ENCODE peak calls at places on chromosomes 2 and 18, in seven cellular contexts. X is H9, G is activated B cell treated with CpG ODN at 0.5 μM for 24 hours, W is psoas muscle, U is HFFc6, Q is dorsolateral prefrontal cortex, K is Calu3. Z is an unnamed sample.
A peak's percentile ranks its signal among the peaks of the same experiment; 100 is the strongest.

GRCh38 chr2:237533668-237534138 is 32.7 kb upstream of the PRLH start:
- DNase-seq in X (no peak), G (no peak), W (no peak), U (no peak), Q (no peak), K (no peak), Z (no peak)

GRCh38 chr18:57791911-57792310 is 11.2 kb downstream of the ATP8B1 start:
- DNase-seq in X (no peak), G (no peak), W (no peak), U (no peak), Q (no peak), K (no peak), Z (no peak)

GRCh38 chr2:203328735-203329549 is 748 bp downstream of the ABI2 start:
- DNase-seq in X (peak; percentile 41), G (peak; percentile 46), W (peak; percentile 43), U (peak; percentile 10), Q (peak; percentile 65), K (peak; percentile 52), Z (no peak)

GRCh38 chr2:150047731-150048130 is 439.7 kb downstream of the RND3 start:
- DNase-seq in X (no peak), G (no peak), W (no peak), U (no peak), Q (no peak), K (no peak), Z (no peak)

GRCh38 chr2:195533771-195534642 is 123.0 kb upstream of the SLC39A10 start:
- DNase-seq in X (no peak), G (peak; percentile 28), W (peak; percentile 63), U (peak; percentile 90), Q (peak; percentile 70), K (no peak), Z (no peak)

GRCh38 chr2:217149087-217149660 is 289.3 kb upstream of the TNP1 start:
- DNase-seq in X (no peak), G (no peak), W (no peak), U (no peak), Q (no peak), K (no peak), Z (no peak)

GRCh38 chr2:24209389-24210105 is 34.7 kb downstream of the FAM228A start:
- DNase-seq in X (no peak), G (no peak), W (no peak), U (no peak), Q (no peak), K (no peak), Z (no peak)

GRCh38 chr18:61651145-61651879 is 241.5 kb downstream of the RNF152 start:
- DNase-seq in X (no peak), G (no peak), W (no peak), U (no peak), Q (no peak), K (peak; percentile 1), Z (no peak)

GRCh38 chr2:241686322-241686648 is 330 bp downstream of the DTYMK start:
- DNase-seq in X (no peak), G (no peak), W (no peak), U (no peak), Q (peak; percentile 26), K (no peak), Z (no peak)

GRCh38 chr2:1070601-1071000 is 120.0 kb downstream of the SNTG2 start:
- DNase-seq in X (no peak), G (no peak), W (no peak), U (no peak), Q (no peak), K (no peak), Z (no peak)

GRCh38 chr2:195606179-195606578 is 50.8 kb upstream of the SLC39A10 start:
- DNase-seq in X (no peak), G (no peak), W (no peak), U (no peak), Q (no peak), K (no peak), Z (no peak)

GRCh38 chr18:59669872-59670657 is 27.2 kb downstream of the CCBE1 start:
- DNase-seq in X (no peak), G (no peak), W (no peak), U (no peak), Q (no peak), K (no peak), Z (no peak)

GRCh38 chr2:71748227-71748626 is 294.9 kb downstream of the DYSF start:
- DNase-seq in X (no peak), G (no peak), W (peak; percentile 65), U (peak; percentile 44), Q (no peak), K (no peak), Z (no peak)

GRCh38 chr2:15122915-15123314 is 438.2 kb downstream of the NBAS start:
- DNase-seq in X (no peak), G (no peak), W (no peak), U (no peak), Q (no peak), K (no peak), Z (no peak)

GRCh38 chr2:229653551-229653950 is 60.8 kb downstream of the DNER start:
- DNase-seq in X (no peak), G (no peak), W (no peak), U (no peak), Q (no peak), K (no peak), Z (no peak)

GRCh38 chr2:214019973-214020345 is 390.9 kb upstream of the VWC2L start:
- DNase-seq in X (no peak), G (no peak), W (no peak), U (no peak), Q (no peak), K (no peak), Z (no peak)

GRCh38 chr18:57209697-57210096 is 62.8 kb downstream of the BOD1L2 start:
- DNase-seq in X (no peak), G (no peak), W (no peak), U (no peak), Q (no peak), K (no peak), Z (no peak)

GRCh38 chr2:31244101-31244500 is 10.1 kb downstream of the EHD3 start:
- DNase-seq in X (peak; percentile 20), G (no peak), W (no peak), U (no peak), Q (no peak), K (no peak), Z (no peak)

DNA sequence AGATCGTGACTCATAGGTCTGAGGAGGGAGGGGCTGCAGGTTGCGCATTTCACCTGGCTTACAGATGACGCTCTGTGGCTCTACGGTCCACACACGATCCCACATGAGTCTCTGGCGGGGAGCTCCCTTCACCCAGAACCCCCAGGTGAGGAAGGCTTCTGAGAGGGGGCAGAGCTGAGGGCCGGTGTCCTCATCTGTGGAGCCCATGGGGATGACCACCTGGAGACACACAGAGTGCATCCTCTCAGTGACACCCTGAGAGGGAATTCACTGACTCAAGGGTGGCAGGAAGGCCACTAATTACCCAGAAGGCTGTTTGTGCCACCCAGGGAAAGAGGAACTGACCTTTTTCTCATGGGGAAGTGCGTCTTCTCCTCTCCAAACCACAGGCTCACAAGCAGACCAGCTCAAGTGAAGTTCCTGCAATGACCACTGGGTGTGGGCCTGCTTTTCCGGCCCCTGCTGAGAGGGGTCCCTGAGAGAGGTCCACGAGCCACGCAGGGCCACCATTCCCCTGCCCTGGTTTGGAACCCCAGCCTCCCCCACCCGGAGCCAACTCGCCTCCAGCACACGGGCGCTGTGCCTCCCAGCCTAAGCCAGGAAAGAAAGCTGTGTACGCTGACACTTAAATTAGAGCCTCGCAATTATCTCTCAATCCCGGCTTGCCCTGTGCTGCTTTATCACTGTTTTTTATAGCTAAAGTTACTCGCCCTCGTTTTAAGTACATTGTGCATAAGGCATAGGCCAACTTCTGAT is 114.1 kb downstream of the BCL11A start:
- DNase-seq in X (peak; percentile 58), G (peak; percentile 72), W (no peak), U (no peak), Q (no peak), K (peak; percentile 9), Z (peak; percentile 21)
- TF ChIP-seq CTCF in X (peak; percentile 63), G (no peak), W (peak; percentile 16), U (peak; percentile 62), Q (no peak), K (peak; percentile 50), Z (peak; percentile 58)

GRCh38 chr2:44953686-44953976 is 12.1 kb downstream of the SIX3 start:
- DNase-seq in X (no peak), G (no peak), W (no peak), U (no peak), Q (no peak), K (no peak), Z (no peak)

GRCh38 chr2:44952806-44953685 is 11.5 kb downstream of the SIX3 start:
- DNase-seq in X (peak; percentile 47), G (no peak), W (no peak), U (no peak), Q (no peak), K (no peak), Z (no peak)

GRCh38 chr2:44951714-44952113 is 10.2 kb downstream of the SIX3 start:
- DNase-seq in X (peak; percentile 46), G (no peak), W (no peak), U (no peak), Q (no peak), K (no peak), Z (no peak)

GRCh38 chr2:44951124-44951523 is 9.6 kb downstream of the SIX3 start:
- DNase-seq in X (no peak), G (no peak), W (no peak), U (no peak), Q (no peak), K (no peak), Z (no peak)

GRCh38 chr2:44952143-44952805 is 10.8 kb downstream of the SIX3 start:
- DNase-seq in X (peak; percentile 84), G (no peak), W (peak; percentile 59), U (no peak), Q (no peak), K (peak; percentile 71), Z (peak; percentile 62)
- TF ChIP-seq CTCF in X (peak; percentile 96), G (no peak), W (peak; percentile 62), U (peak; percentile 88), Q (peak; percentile 39), K (peak; percentile 75), Z (peak; percentile 91)

GRCh38 chr2:86195055-86195807 is at the start of gene IMMT:
- DNase-seq in X (peak; percentile 96), G (peak; percentile 86), W (peak; percentile 98), U (peak; percentile 92), Q (peak; percentile 95), K (peak; percentile 94), Z (peak; percentile 90)
- TF ChIP-seq CTCF in X (no peak), G (no peak), W (no peak), U (no peak), Q (peak; percentile 10), K (no peak), Z (no peak)

GRCh38 chr2:45484965-45485364 is 126.1 kb downstream of the SRBD1 start:
- DNase-seq in X (no peak), G (no peak), W (no peak), U (no peak), Q (no peak), K (no peak), Z (no peak)

DNA sequence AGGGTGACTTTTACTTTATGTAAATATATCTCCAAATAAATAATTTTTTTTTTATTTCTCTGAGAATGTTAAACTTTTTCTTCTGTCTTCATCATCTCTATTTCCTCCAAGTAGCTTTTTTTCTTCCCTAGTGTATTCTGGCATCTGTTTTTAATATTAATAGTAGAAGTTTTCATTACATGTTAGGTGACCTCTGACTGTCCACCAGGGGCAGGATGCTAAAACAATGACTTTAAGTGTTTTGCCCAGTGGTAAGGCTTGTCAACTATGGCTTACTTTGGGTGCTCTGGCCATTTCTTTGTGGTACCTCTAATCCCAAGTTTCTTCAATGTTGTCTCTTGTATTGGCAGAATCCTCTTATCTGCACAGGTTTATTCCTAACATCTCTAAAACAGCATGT is 127.1 kb downstream of the SRBD1 start:
- DNase-seq in X (no peak), G (no peak), W (no peak), U (peak; percentile 3), Q (no peak), K (peak; percentile 2), Z (no peak)
- TF ChIP-seq CTCF in X (peak; percentile 62), G (no peak), W (peak; percentile 13), U (peak; percentile 70), Q (no peak), K (peak; percentile 20), Z (peak; percentile 47)